ENCODE peak calls at places on chromosomes 6 and 20, in six cellular contexts. E, H, V, D, O and J are unnamed samples.

GRCh38 chr20:56422824-56423189 is 10.7 kb downstream of the CASS4 start:
- DNase-seq in E (no peak), H (no peak), V (no peak), D (no peak), O (peak), J (no peak)

GRCh38 chr20:56359212-56360132 is 698 bp downstream of the FAM210B start:
- DNase-seq in E (peak), H (no peak), V (peak), D (peak), O (peak), J (no peak)

GRCh38 chr20:63944078-63944941 is 11.9 kb downstream of the UCKL1 start:
- DNase-seq in E (peak), H (no peak), V (peak), D (no peak), O (no peak), J (no peak)

GRCh38 chr6:157410088-157410487 is 29.1 kb downstream of the ZDHHC14 start:
- DNase-seq in E (no peak), H (no peak), V (no peak), D (no peak), O (no peak), J (no peak)

GRCh38 chr6:128519132-128519930 is 1.1 kb downstream of the PTPRK start:
- DNase-seq in E (peak), H (peak), V (peak), D (peak), O (no peak), J (peak)

GRCh38 chr20:41476013-41476441 is 109.4 kb upstream of the EMILIN3 start:
- DNase-seq in E (peak), H (no peak), V (no peak), D (no peak), O (no peak), J (no peak)

GRCh38 chr20:63115651-63116411 is 100.1 kb downstream of the YTHDF1 start:
- DNase-seq in E (no peak), H (no peak), V (peak), D (no peak), O (no peak), J (no peak)

GRCh38 chr6:35216412-35216732 is 2.6 kb downstream of the SCUBE3 start:
- DNase-seq in E (no peak), H (no peak), V (no peak), D (no peak), O (no peak), J (no peak)

GRCh38 chr20:11080010-11080409 is 406.2 kb upstream of the JAG1 start:
- DNase-seq in E (no peak), H (no peak), V (no peak), D (no peak), O (no peak), J (no peak)

GRCh38 chr6:7106752-7107577 is 796 bp upstream of the RREB1 start:
- DNase-seq in E (peak), H (no peak), V (peak), D (no peak), O (peak), J (peak)

GRCh38 chr20:15195378-15195777 is 858.0 kb upstream of the FLRT3 start:
- DNase-seq in E (no peak), H (no peak), V (no peak), D (no peak), O (no peak), J (no peak)

GRCh38 chr6:22755605-22756004 is 186.2 kb downstream of the HDGFL1 start:
- DNase-seq in E (no peak), H (no peak), V (no peak), D (no peak), O (no peak), J (no peak)

GRCh38 chr20:48709292-48709691 is 118.5 kb downstream of the PREX1 start:
- DNase-seq in E (no peak), H (no peak), V (no peak), D (no peak), O (no peak), J (no peak)

GRCh38 chr6:93418448-93419303 is 683 bp downstream of the EPHA7 start:
- DNase-seq in E (peak), H (peak), V (peak), D (no peak), O (no peak), J (peak)

GRCh38 chr20:56978475-56978874 is 288.0 kb downstream of the BMP7 start:
- DNase-seq in E (no peak), H (no peak), V (no peak), D (no peak), O (no peak), J (no peak)

GRCh38 chr20:8210749-8211148 is 78.7 kb downstream of the PLCB1 start:
- DNase-seq in E (no peak), H (no peak), V (no peak), D (no peak), O (no peak), J (no peak)

GRCh38 chr20:50868509-50869495 is 62.4 kb downstream of the ADNP start:
- DNase-seq in E (no peak), H (no peak), V (peak), D (no peak), O (no peak), J (no peak)

GRCh38 chr6:94323853-94324252 is 904.5 kb upstream of the EPHA7 start:
- DNase-seq in E (no peak), H (no peak), V (no peak), D (no peak), O (peak), J (no peak)

GRCh38 chr6:13485923-13486557 is 1.4 kb downstream of the GFOD1 start:
- DNase-seq in E (peak), H (no peak), V (peak), D (no peak), O (peak), J (peak)

GRCh38 chr6:6875818-6876470 is 231.8 kb upstream of the RREB1 start:
- DNase-seq in E (no peak), H (no peak), V (no peak), D (no peak), O (peak), J (no peak)

GRCh38 chr6:158056804-158057203 is 75.1 kb downstream of the SYNJ2 start:
- DNase-seq in E (no peak), H (no peak), V (no peak), D (no peak), O (no peak), J (no peak)

GRCh38 chr20:38790210-38791053 is 15.1 kb upstream of the PPP1R16B start:
- DNase-seq in E (no peak), H (no peak), V (no peak), D (no peak), O (peak), J (no peak)

GRCh38 chr20:42186337-42186736 is 568.2 kb upstream of the CHD6 start:
- DNase-seq in E (no peak), H (no peak), V (no peak), D (no peak), O (no peak), J (no peak)

GRCh38 chr6:148593130-148593812 is 153.6 kb upstream of the UST start:
- DNase-seq in E (no peak), H (no peak), V (no peak), D (no peak), O (no peak), J (no peak)

GRCh38 chr6:44298055-44298803 is 14.9 kb downstream of the AARS2 start:
- DNase-seq in E (no peak), H (no peak), V (peak), D (no peak), O (peak), J (no peak)

GRCh38 chr6:53347250-53347920 is 1.4 kb downstream of the ELOVL5 start:
- DNase-seq in E (no peak), H (no peak), V (no peak), D (no peak), O (peak), J (peak)

GRCh38 chr6:157221049-157221816 is 102.1 kb downstream of the TMEM242 start:
- DNase-seq in E (peak), H (peak), V (peak), D (peak), O (peak), J (peak)

GRCh38 chr20:10540636-10541493 is 105.8 kb downstream of the SLX4IP start:
- DNase-seq in E (no peak), H (no peak), V (no peak), D (no peak), O (peak), J (no peak)

GRCh38 chr6:153012856-153013255 is 10.3 kb upstream of the MTRF1L start:
- DNase-seq in E (no peak), H (no peak), V (no peak), D (no peak), O (no peak), J (no peak)

GRCh38 chr20:34045294-34045693 is 51.6 kb downstream of the RALY start:
- DNase-seq in E (no peak), H (no peak), V (no peak), D (peak), O (no peak), J (no peak)

GRCh38 chr20:34294563-34294962 is 8.6 kb downstream of the AHCY start:
- DNase-seq in E (no peak), H (no peak), V (no peak), D (no peak), O (no peak), J (no peak)

GRCh38 chr20:62824476-62825287 is 7.8 kb downstream of the COL9A3 start:
- DNase-seq in E (peak), H (no peak), V (no peak), D (no peak), O (peak), J (peak)

GRCh38 chr6:40999498-41000070 is 39.4 kb downstream of the UNC5CL start:
- DNase-seq in E (peak), H (no peak), V (no peak), D (peak), O (peak), J (peak)

GRCh38 chr6:39102024-39102820 is 12.8 kb downstream of the SAYSD1 start:
- DNase-seq in E (peak), H (no peak), V (no peak), D (no peak), O (peak), J (no peak)

GRCh38 chr20:35329435-35330139 is 37.4 kb upstream of the FAM83C start:
- DNase-seq in E (no peak), H (no peak), V (no peak), D (no peak), O (peak), J (peak)

GRCh38 chr6:44867561-44868334 is 460.4 kb upstream of the RUNX2 start:
- DNase-seq in E (no peak), H (no peak), V (no peak), D (no peak), O (no peak), J (peak)

GRCh38 chr20:2745060-2745910 is 52.7 kb downstream of the EBF4 start:
- DNase-seq in E (no peak), H (peak), V (peak), D (peak), O (no peak), J (no peak)

GRCh38 chr6:40906759-40907158 is 132.3 kb downstream of the UNC5CL start:
- DNase-seq in E (no peak), H (no peak), V (no peak), D (no peak), O (no peak), J (no peak)

DNA sequence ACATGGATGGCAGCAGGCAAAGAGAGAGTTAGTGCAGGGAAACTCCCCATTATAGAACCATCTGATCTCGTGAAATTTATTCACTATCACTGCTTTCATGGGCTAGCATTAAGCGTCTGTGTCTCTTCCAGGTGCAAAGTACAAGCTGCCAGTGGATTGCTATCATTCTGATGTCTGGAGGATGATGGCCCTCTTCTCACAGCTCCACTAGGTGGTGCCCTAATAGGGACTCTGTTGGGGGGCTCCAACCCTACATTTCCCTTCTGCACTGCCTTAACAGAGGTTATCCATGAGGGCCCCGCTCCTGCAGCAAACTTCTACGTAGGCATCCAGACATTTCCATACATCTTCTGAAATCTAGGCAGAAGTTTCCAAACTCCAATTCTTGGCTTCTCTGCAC is 347.8 kb upstream of the HS3ST5 start:
- DNase-seq in E (no peak), H (no peak), V (no peak), D (no peak), O (peak), J (no peak)
- TF ChIP-seq CTCF in E (no peak), H (no peak), V (no peak), D (no peak), O (no peak), J (peak)

DNA sequence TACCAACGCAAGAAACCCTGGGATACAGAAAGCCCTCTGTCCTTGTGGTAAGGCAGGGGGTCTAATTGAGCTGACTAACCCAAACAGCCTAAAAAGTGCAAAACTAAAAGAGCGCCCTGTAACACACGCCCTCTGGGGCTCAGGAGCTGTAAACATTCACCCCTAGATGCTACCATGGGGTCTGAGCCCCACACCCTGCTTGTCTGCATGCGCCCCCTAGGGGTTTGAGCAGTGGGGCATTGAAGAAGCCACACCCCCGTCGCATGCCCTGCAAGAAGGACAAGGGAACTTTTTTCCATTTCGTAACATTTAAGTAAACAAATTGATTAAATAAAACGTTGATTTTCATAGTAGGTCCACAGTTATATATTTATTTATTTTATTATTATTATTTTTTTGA is 616.9 kb upstream of the MAN1A1 start:
- DNase-seq in E (no peak), H (no peak), V (no peak), D (no peak), O (peak), J (peak)
- TF ChIP-seq CTCF in E (no peak), H (no peak), V (no peak), D (no peak), O (peak), J (peak)

GRCh38 chr6:43013020-43013842 is 515 bp downstream of the MEA1 start:
- DNase-seq in E (no peak), H (no peak), V (no peak), D (no peak), O (no peak), J (no peak)

GRCh38 chr6:43016166-43016915 is 2.3 kb downstream of the KLHDC3 start:
- DNase-seq in E (no peak), H (no peak), V (no peak), D (no peak), O (no peak), J (no peak)

GRCh38 chr6:43012364-43012763 is 1.4 kb downstream of the MEA1 start:
- DNase-seq in E (no peak), H (no peak), V (no peak), D (no peak), O (no peak), J (no peak)

GRCh38 chr6:43014434-43014909 is 423 bp downstream of the KLHDC3 start:
- DNase-seq in E (no peak), H (no peak), V (no peak), D (no peak), O (no peak), J (no peak)

GRCh38 chr6:43013843-43014433 is at the start of the genes KLHDC3 and MEA1:
- DNase-seq in E (peak), H (peak), V (peak), D (peak), O (peak), J (peak)
- TF ChIP-seq CTCF in E (no peak), H (no peak), V (peak), D (no peak), O (no peak), J (no peak)

DNA sequence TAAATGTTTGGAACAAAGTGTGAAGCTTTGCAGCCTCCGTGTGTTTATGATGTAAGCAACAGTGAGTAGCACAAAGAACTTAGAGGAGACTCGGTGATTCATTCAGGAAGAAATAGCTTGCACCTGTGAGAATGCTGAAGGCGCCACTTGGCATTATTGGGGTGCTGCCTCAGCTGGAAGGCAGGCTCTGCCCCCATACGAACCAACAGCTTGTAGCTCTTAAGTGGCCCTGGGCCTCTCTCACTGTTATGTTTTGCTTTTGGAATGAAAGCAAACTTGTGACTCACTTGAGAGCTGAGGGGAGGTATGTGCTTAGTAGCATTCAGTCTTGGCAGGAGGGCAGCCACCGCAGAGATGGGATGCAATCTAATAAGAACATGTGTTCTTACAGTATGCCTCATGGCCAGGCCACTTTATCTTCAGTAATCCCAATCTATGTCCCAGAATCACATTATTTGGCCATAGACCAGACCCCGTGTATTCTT is 310.7 kb downstream of the EYA4 start:
- DNase-seq in E (no peak), H (no peak), V (no peak), D (peak), O (no peak), J (no peak)
- TF ChIP-seq CTCF in E (no peak), H (no peak), V (no peak), D (no peak), O (no peak), J (no peak)

GRCh38 chr6:139364302-139364981 is 10.0 kb downstream of the CITED2 start:
- DNase-seq in E (no peak), H (no peak), V (no peak), D (no peak), O (peak), J (peak)
- TF ChIP-seq CTCF in E (peak), H (peak), V (peak), D (peak), O (peak), J (peak)

GRCh38 chr6:137801352-137802088 is 65.5 kb upstream of the TNFAIP3 start:
- DNase-seq in E (no peak), H (no peak), V (no peak), D (no peak), O (no peak), J (no peak)

GRCh38 chr6:137798261-137798660 is 68.8 kb upstream of the TNFAIP3 start:
- DNase-seq in E (no peak), H (no peak), V (no peak), D (no peak), O (no peak), J (no peak)

GRCh38 chr6:137798846-137799245 is 68.2 kb upstream of the TNFAIP3 start:
- DNase-seq in E (no peak), H (no peak), V (no peak), D (no peak), O (no peak), J (no peak)

GRCh38 chr6:137800749-137801148 is 66.3 kb upstream of the TNFAIP3 start:
- DNase-seq in E (no peak), H (no peak), V (no peak), D (no peak), O (no peak), J (no peak)

DNA sequence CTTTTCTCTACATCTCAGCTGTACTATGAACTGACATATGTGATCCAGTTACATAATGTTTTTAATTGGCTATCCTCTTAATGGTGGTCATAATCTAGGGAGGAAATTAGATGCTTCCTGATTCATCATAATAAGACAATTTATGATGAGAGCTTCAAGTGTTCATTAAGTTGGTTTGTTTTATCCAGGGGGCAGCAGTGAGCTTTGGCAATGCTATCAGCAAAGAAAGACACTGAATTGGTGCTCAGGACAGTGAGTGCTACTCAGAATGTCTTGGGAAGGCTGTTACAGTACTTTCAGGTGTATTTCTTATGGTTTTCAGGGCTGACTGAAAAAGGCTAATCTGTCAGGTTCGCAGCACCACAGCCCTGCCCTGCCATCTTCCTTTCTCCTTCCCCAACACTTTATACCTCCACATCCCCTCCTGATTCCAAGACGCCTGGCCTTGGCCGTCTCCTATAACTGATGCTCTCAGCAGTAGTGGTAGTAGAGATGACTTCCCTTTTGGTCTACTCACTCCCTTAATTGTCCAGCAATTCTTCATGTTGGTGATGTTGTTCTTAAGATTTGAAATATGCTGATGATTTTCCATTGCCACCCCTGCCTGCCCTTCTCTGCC is 67.0 kb upstream of the TNFAIP3 start:
- DNase-seq in E (no peak), H (no peak), V (no peak), D (no peak), O (peak), J (peak)
- TF ChIP-seq CTCF in E (peak), H (peak), V (peak), D (peak), O (peak), J (peak)

GRCh38 chr6:74167506-74167905 is 471.5 kb downstream of the CD109 start:
- DNase-seq in E (no peak), H (no peak), V (no peak), D (no peak), O (no peak), J (no peak)
- TF ChIP-seq CTCF in E (no peak), H (no peak), V (no peak), D (no peak), O (no peak), J (no peak)

DNA sequence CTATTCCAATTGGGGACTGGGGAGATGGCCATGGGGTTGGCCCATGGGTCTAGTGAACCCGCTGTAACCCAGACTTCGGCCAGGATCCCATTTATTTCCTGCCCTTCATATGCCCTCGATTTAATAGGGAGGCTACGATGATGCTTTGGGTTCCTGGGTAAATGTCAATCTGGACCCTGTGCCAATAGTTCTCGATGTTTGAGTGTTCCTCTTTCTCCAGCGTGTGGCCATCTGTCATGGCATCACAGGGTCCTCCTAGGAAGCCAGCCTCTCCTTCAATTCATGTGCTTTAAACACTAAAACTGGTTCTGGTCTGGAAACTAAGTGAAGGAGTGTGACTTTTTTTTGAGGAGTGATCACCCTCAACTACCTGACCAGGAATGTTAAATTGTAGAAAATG is 28.7 kb upstream of the ELMO2 start:
- DNase-seq in E (no peak), H (no peak), V (no peak), D (no peak), O (no peak), J (no peak)
- TF ChIP-seq CTCF in E (no peak), H (no peak), V (no peak), D (no peak), O (no peak), J (no peak)

GRCh38 chr6:37535701-37536461 is 36.2 kb upstream of the CCDC167 start:
- DNase-seq in E (no peak), H (no peak), V (no peak), D (no peak), O (no peak), J (peak)
- TF ChIP-seq CTCF in E (no peak), H (peak), V (peak), D (no peak), O (no peak), J (peak)

GRCh38 chr20:21640556-21640955 is 64.9 kb upstream of the PAX1 start:
- DNase-seq in E (no peak), H (no peak), V (no peak), D (no peak), O (peak), J (peak)
- TF ChIP-seq CTCF in E (no peak), H (no peak), V (no peak), D (no peak), O (peak), J (peak)